ENCODE peak calls at places on chromosomes 2 and 18, in four cellular contexts. O, I, C and S are unnamed samples.

GRCh38 chr2:133415210-133415876 is 152.9 kb downstream of the NCKAP5 start:
- DNase-seq in O (no peak), I (no peak), C (no peak), S (peak)

GRCh38 chr2:229586746-229587705 is 127.3 kb downstream of the DNER start:
- DNase-seq in O (peak), I (peak), C (peak), S (peak)

GRCh38 chr2:37802106-37802791 is 122.8 kb upstream of the RMDN2 start:
- DNase-seq in O (no peak), I (no peak), C (no peak), S (no peak)

GRCh38 chr2:230849633-230850357 is 14.9 kb upstream of the ITM2C start:
- DNase-seq in O (no peak), I (no peak), C (peak), S (no peak)

GRCh38 chr2:113068706-113069485 is 1.1 kb downstream of the IL1F10 start:
- DNase-seq in O (no peak), I (no peak), C (no peak), S (no peak)

GRCh38 chr18:71865888-71866287 is 678.3 kb downstream of the CBLN2 start:
- DNase-seq in O (no peak), I (no peak), C (no peak), S (no peak)

GRCh38 chr2:96800061-96800761 is 15.9 kb upstream of the CNNM3 start:
- DNase-seq in O (no peak), I (peak), C (no peak), S (no peak)

GRCh38 chr2:151381266-151381665 is 23.9 kb downstream of the TNFAIP6 start:
- DNase-seq in O (peak), I (no peak), C (no peak), S (no peak)

GRCh38 chr2:239380831-239381708 is 19.8 kb downstream of the HDAC4 start:
- DNase-seq in O (no peak), I (peak), C (no peak), S (no peak)

GRCh38 chr2:46389417-46389916 is 89.9 kb upstream of the TMEM247 start:
- DNase-seq in O (no peak), I (no peak), C (no peak), S (no peak)

GRCh38 chr2:145027073-145027459 is 507.1 kb upstream of the ZEB2 start:
- DNase-seq in O (peak), I (no peak), C (no peak), S (no peak)

GRCh38 chr2:32947484-32948143 is 861 bp downstream of the LTBP1 start:
- DNase-seq in O (peak), I (peak), C (no peak), S (no peak)

GRCh38 chr2:85448840-85449588 is 30.5 kb downstream of the SH2D6 start:
- DNase-seq in O (no peak), I (no peak), C (no peak), S (no peak)

GRCh38 chr2:197163755-197164753 is 146.5 kb downstream of the ANKRD44 start:
- DNase-seq in O (no peak), I (no peak), C (no peak), S (no peak)

GRCh38 chr18:36348971-36349417 is 51.5 kb downstream of the FHOD3 start:
- DNase-seq in O (no peak), I (no peak), C (no peak), S (no peak)

GRCh38 chr2:219706823-219707281 is 79.4 kb downstream of the SLC4A3 start:
- DNase-seq in O (peak), I (no peak), C (peak), S (no peak)

GRCh38 chr2:86417961-86418360 is 23.2 kb upstream of the KDM3A start:
- DNase-seq in O (peak), I (no peak), C (no peak), S (no peak)

GRCh38 chr2:174761837-174762236 is 2.4 kb downstream of the CHRNA1 start:
- DNase-seq in O (no peak), I (no peak), C (no peak), S (no peak)

GRCh38 chr2:239371726-239372686 is 28.8 kb downstream of the HDAC4 start:
- DNase-seq in O (no peak), I (no peak), C (no peak), S (no peak)

GRCh38 chr2:74715071-74715791 is 61.2 kb downstream of the SEMA4F start:
- DNase-seq in O (peak), I (peak), C (peak), S (peak)

GRCh38 chr18:28045176-28045810 is 131.6 kb downstream of the CDH2 start:
- DNase-seq in O (peak), I (no peak), C (no peak), S (no peak)

GRCh38 chr2:28556303-28556702 is 60.4 kb downstream of the PLB1 start:
- DNase-seq in O (no peak), I (no peak), C (no peak), S (no peak)